ENCODE peak calls at places on chromosomes 5 and 9, in six cellular contexts. E is HCT116, T is H1, Q is SK-N-SH, Y is HepG2, J is K562. A is an unnamed sample.

GRCh38 chr9:73869261-73869660 is 627.9 kb upstream of the RORB start:
- DNase-seq in E (no peak), T (no peak), Q (no peak), Y (peak; percentile 13), J (peak; percentile 70), A (no peak)

GRCh38 chr5:41869150-41869738 is 981 bp downstream of the OXCT1 start:
- DNase-seq in E (no peak), T (no peak), Q (peak; percentile 69), Y (no peak), J (peak; percentile 55), A (no peak)

GRCh38 chr9:715743-716400 is 125.6 kb upstream of the DMRT1 start:
- DNase-seq in E (no peak), T (no peak), Q (no peak), Y (peak; percentile 53), J (no peak), A (no peak)

GRCh38 chr9:132670359-132670815 is at the start of gene GTF3C4:
- DNase-seq in E (peak; percentile 46), T (peak; percentile 93), Q (peak; percentile 94), Y (no peak), J (peak; percentile 91), A (peak; percentile 87)

GRCh38 chr9:128625391-128626145 is 31.1 kb downstream of the DYNC2I2 start:
- DNase-seq in E (no peak), T (no peak), Q (peak; percentile 19), Y (no peak), J (no peak), A (no peak)

GRCh38 chr5:36878421-36879088 is 2.0 kb downstream of the NIPBL start:
- DNase-seq in E (no peak), T (no peak), Q (peak; percentile 69), Y (peak; percentile 45), J (peak; percentile 82), A (peak; percentile 70)

GRCh38 chr9:134422301-134422700 is 96.0 kb downstream of the RXRA start:
- DNase-seq in E (no peak), T (no peak), Q (no peak), Y (no peak), J (no peak), A (peak; percentile 87)

GRCh38 chr5:64331597-64332277 is 166.1 kb downstream of the RNF180 start:
- DNase-seq in E (no peak), T (no peak), Q (no peak), Y (no peak), J (no peak), A (peak; percentile 3)

GRCh38 chr9:109977521-109977920 is 197.5 kb downstream of the PALM2AKAP2 start:
- DNase-seq in E (no peak), T (no peak), Q (no peak), Y (no peak), J (no peak), A (no peak)

GRCh38 chr5:10797246-10797645 is 36.2 kb upstream of the DAP start:
- DNase-seq in E (no peak), T (no peak), Q (no peak), Y (no peak), J (no peak), A (no peak)

GRCh38 chr5:5270161-5270560 is 130.0 kb downstream of the ADAMTS16 start:
- DNase-seq in E (no peak), T (no peak), Q (no peak), Y (no peak), J (no peak), A (no peak)

GRCh38 chr5:153402550-153402949 is 87.9 kb upstream of the GRIA1 start:
- DNase-seq in E (no peak), T (no peak), Q (no peak), Y (no peak), J (no peak), A (no peak)

GRCh38 chr5:54171645-54172384 is 138.6 kb downstream of the ARL15 start:
- DNase-seq in E (no peak), T (no peak), Q (no peak), Y (no peak), J (no peak), A (no peak)

GRCh38 chr5:171420429-171421231 is 1.2 kb downstream of the FGF18 start:
- DNase-seq in E (no peak), T (no peak), Q (peak; percentile 72), Y (no peak), J (no peak), A (no peak)

GRCh38 chr5:9197881-9198260 is 348.0 kb downstream of the SEMA5A start:
- DNase-seq in E (no peak), T (no peak), Q (no peak), Y (no peak), J (no peak), A (no peak)

GRCh38 chr5:142726188-142726731 is 40.4 kb upstream of the FGF1 start:
- DNase-seq in E (no peak), T (no peak), Q (no peak), Y (no peak), J (no peak), A (no peak)

GRCh38 chr9:134325813-134326753 is at the start of gene RXRA:
- DNase-seq in E (no peak), T (peak; percentile 66), Q (peak; percentile 97), Y (peak; percentile 60), J (peak; percentile 86), A (peak; percentile 98)

GRCh38 chr5:179212870-179213269 is 132.4 kb downstream of the ADAMTS2 start:
- DNase-seq in E (no peak), T (no peak), Q (peak; percentile 67), Y (no peak), J (no peak), A (no peak)

GRCh38 chr9:20292002-20292401 is 330.3 kb downstream of the MLLT3 start:
- DNase-seq in E (peak; percentile 60), T (no peak), Q (peak; percentile 14), Y (peak; percentile 30), J (no peak), A (no peak)

GRCh38 chr5:140252470-140253126 is 50.3 kb downstream of the PFDN1 start:
- DNase-seq in E (no peak), T (no peak), Q (no peak), Y (no peak), J (no peak), A (no peak)

GRCh38 chr5:177194278-177194677 is 60.7 kb downstream of the NSD1 start:
- DNase-seq in E (peak; percentile 81), T (no peak), Q (no peak), Y (peak; percentile 70), J (no peak), A (peak; percentile 57)

GRCh38 chr9:5874048-5874447 is 16.6 kb upstream of the MLANA start:
- DNase-seq in E (no peak), T (no peak), Q (no peak), Y (no peak), J (no peak), A (no peak)

GRCh38 chr5:141841781-141842180 is 36.4 kb downstream of the PCDH1 start:
- DNase-seq in E (no peak), T (no peak), Q (no peak), Y (no peak), J (no peak), A (no peak)

GRCh38 chr5:179410291-179411160 is 65.3 kb upstream of the ADAMTS2 start:
- DNase-seq in E (no peak), T (peak; percentile 43), Q (peak; percentile 71), Y (no peak), J (no peak), A (no peak)

GRCh38 chr5:179263391-179264052 is 81.7 kb downstream of the ADAMTS2 start:
- DNase-seq in E (no peak), T (peak; percentile 36), Q (peak; percentile 20), Y (no peak), J (no peak), A (no peak)

GRCh38 chr9:127211983-127212382 is 52.6 kb upstream of the GARNL3 start:
- DNase-seq in E (no peak), T (no peak), Q (no peak), Y (no peak), J (no peak), A (no peak)

GRCh38 chr9:128383791-128384190 is 12.6 kb downstream of the URM1 start:
- DNase-seq in E (no peak), T (no peak), Q (no peak), Y (no peak), J (no peak), A (no peak)

GRCh38 chr5:55146543-55147151 is 13.3 kb upstream of the GPX8 start:
- DNase-seq in E (peak; percentile 82), T (peak; percentile 90), Q (peak; percentile 60), Y (peak; percentile 71), J (peak; percentile 84), A (peak; percentile 63)

GRCh38 chr9:133631111-133631510 is 5.1 kb upstream of the DBH start:
- DNase-seq in E (no peak), T (no peak), Q (no peak), Y (no peak), J (no peak), A (no peak)

GRCh38 chr9:136700309-136700708 is 12.1 kb upstream of the DIPK1B start:
- DNase-seq in E (no peak), T (no peak), Q (no peak), Y (no peak), J (no peak), A (no peak)

GRCh38 chr9:83441390-83441789 is 96.8 kb downstream of the FRMD3 start:
- DNase-seq in E (no peak), T (no peak), Q (no peak), Y (no peak), J (no peak), A (peak; percentile 50)
- TF ChIP-seq JUND in E (no peak), T (no peak), Q (no peak), Y (no peak), J (no peak), A (no peak)

DNA sequence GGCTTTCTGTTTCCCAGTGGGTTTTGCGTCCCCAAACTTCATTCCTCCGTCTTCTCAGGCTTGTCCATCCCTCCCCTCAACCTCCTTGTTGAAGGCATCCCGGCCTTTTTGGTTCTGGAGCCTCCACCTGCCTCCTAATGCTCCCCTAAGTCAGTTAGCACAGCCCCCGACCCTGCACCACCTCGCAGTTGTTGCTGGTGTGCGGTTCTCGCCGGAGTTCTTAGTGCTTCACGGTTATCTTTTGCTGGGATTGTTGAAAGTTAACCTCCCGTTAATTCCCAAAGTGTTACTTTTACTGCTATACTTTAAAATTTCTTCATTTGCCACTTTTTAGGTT is 447 bp downstream of the UBLCP1 start:
- DNase-seq in E (no peak), T (no peak), Q (no peak), Y (no peak), J (no peak), A (no peak)
- TF ChIP-seq JUND in E (no peak), T (no peak), Q (no peak), Y (no peak), J (no peak), A (no peak)

GRCh38 chr5:149771216-149771973 is 41.3 kb downstream of the PPARGC1B start:
- DNase-seq in E (no peak), T (no peak), Q (no peak), Y (no peak), J (no peak), A (peak; percentile 26)
- TF ChIP-seq JUND in E (no peak), T (no peak), Q (no peak), Y (no peak), J (no peak), A (no peak)

GRCh38 chr9:69147041-69147834 is 26.8 kb upstream of the TJP2 start:
- DNase-seq in E (no peak), T (peak; percentile 39), Q (no peak), Y (no peak), J (no peak), A (no peak)

GRCh38 chr9:69145148-69145547 is 28.9 kb upstream of the TJP2 start:
- DNase-seq in E (no peak), T (peak; percentile 7), Q (peak; percentile 66), Y (no peak), J (no peak), A (no peak)

GRCh38 chr9:69153707-69154521 is 20.2 kb upstream of the TJP2 start:
- DNase-seq in E (no peak), T (no peak), Q (no peak), Y (peak; percentile 96), J (no peak), A (no peak)

GRCh38 chr9:69151506-69151905 is 22.6 kb upstream of the TJP2 start:
- DNase-seq in E (no peak), T (peak; percentile 20), Q (no peak), Y (no peak), J (no peak), A (no peak)

GRCh38 chr9:69149321-69149807 is 24.7 kb upstream of the TJP2 start:
- DNase-seq in E (no peak), T (peak; percentile 35), Q (no peak), Y (no peak), J (no peak), A (peak; percentile 40)
- TF ChIP-seq JUND in E (no peak), T (no peak), Q (no peak), Y (no peak), J (no peak), A (no peak)

A was measured in T47D.